ENCODE peak calls at places on chromosomes 7 and 10, in seven cellular contexts. One of them, this sample, is unnamed.

GRCh38 chr7:65475040-65475726 is 101.5 kb downstream of the ZNF92 start:
- DNase-seq in PC-3: no peak
- DNase-seq in heart left ventricle: no peak
- DNase-seq in stimulated activated naive B cell treated with anti-CD40 and anti-IgM and Interleukin-4, amounts not matched to agents 10 μg/mL and 1 μg/mL and 100 μg/mL, for 72 hours: no peak
- DNase-seq in GM23248: no peak
- DNase-seq in endothelial cell: no peak
- DNase-seq in KG1: no peak
- DNase-seq in this sample: no peak

GRCh38 chr7:130985361-130985760 is 251.4 kb upstream of the KLF14 start:
- DNase-seq in GM23248: no peak
- DNase-seq in endothelial cell: no peak
- DNase-seq in KG1: no peak
- DNase-seq in PC-3: no peak
- DNase-seq in heart left ventricle: no peak
- DNase-seq in stimulated activated naive B cell treated with anti-CD40 and anti-IgM and Interleukin-4, amounts not matched to agents 10 μg/mL and 1 μg/mL and 100 μg/mL, for 72 hours: no peak
- DNase-seq in this sample: no peak

GRCh38 chr10:114477285-114477684 is 73.0 kb upstream of the AFAP1L2 start:
- DNase-seq in PC-3: no peak
- DNase-seq in KG1: no peak
- DNase-seq in GM23248: peak; percentile 7
- DNase-seq in stimulated activated naive B cell treated with anti-CD40 and anti-IgM and Interleukin-4, amounts not matched to agents 10 μg/mL and 1 μg/mL and 100 μg/mL, for 72 hours: no peak
- DNase-seq in endothelial cell: no peak
- DNase-seq in heart left ventricle: no peak
- DNase-seq in this sample: no peak

GRCh38 chr10:108783897-108784296 is 1139.4 kb downstream of the XPNPEP1 start:
- DNase-seq in endothelial cell: peak; percentile 19
- DNase-seq in GM23248: peak; percentile 68
- DNase-seq in heart left ventricle: no peak
- DNase-seq in KG1: peak; percentile 33
- DNase-seq in stimulated activated naive B cell treated with anti-CD40 and anti-IgM and Interleukin-4, amounts not matched to agents 10 μg/mL and 1 μg/mL and 100 μg/mL, for 72 hours: peak; percentile 13
- DNase-seq in PC-3: peak; percentile 80
- DNase-seq in this sample: no peak

GRCh38 chr7:22444181-22444966 is 55.6 kb downstream of the STEAP1B start:
- DNase-seq in heart left ventricle: peak; percentile 47
- DNase-seq in endothelial cell: no peak
- DNase-seq in KG1: no peak
- DNase-seq in PC-3: peak; percentile 87
- DNase-seq in stimulated activated naive B cell treated with anti-CD40 and anti-IgM and Interleukin-4, amounts not matched to agents 10 μg/mL and 1 μg/mL and 100 μg/mL, for 72 hours: peak; percentile 22
- DNase-seq in GM23248: no peak
- DNase-seq in this sample: peak; percentile 65

GRCh38 chr7:133570321-133570720 is 317.4 kb downstream of the EXOC4 start:
- DNase-seq in GM23248: no peak
- DNase-seq in KG1: no peak
- DNase-seq in heart left ventricle: no peak
- DNase-seq in stimulated activated naive B cell treated with anti-CD40 and anti-IgM and Interleukin-4, amounts not matched to agents 10 μg/mL and 1 μg/mL and 100 μg/mL, for 72 hours: no peak
- DNase-seq in endothelial cell: no peak
- DNase-seq in PC-3: no peak
- DNase-seq in this sample: peak; percentile 40

GRCh38 chr10:82358486-82359097 is 483.6 kb downstream of the NRG3 start:
- DNase-seq in endothelial cell: no peak
- DNase-seq in heart left ventricle: peak; percentile 21
- DNase-seq in GM23248: peak; percentile 79
- DNase-seq in KG1: no peak
- DNase-seq in stimulated activated naive B cell treated with anti-CD40 and anti-IgM and Interleukin-4, amounts not matched to agents 10 μg/mL and 1 μg/mL and 100 μg/mL, for 72 hours: no peak
- DNase-seq in PC-3: no peak
- DNase-seq in this sample: no peak

GRCh38 chr7:2299131-2299829 is 15.0 kb downstream of the SNX8 start:
- DNase-seq in stimulated activated naive B cell treated with anti-CD40 and anti-IgM and Interleukin-4, amounts not matched to agents 10 μg/mL and 1 μg/mL and 100 μg/mL, for 72 hours: peak; percentile 87
- DNase-seq in PC-3: no peak
- DNase-seq in KG1: no peak
- DNase-seq in heart left ventricle: no peak
- DNase-seq in GM23248: peak; percentile 92
- DNase-seq in endothelial cell: no peak
- DNase-seq in this sample: no peak

GRCh38 chr10:1559731-1560130 is 177.6 kb downstream of the ADARB2 start:
- DNase-seq in stimulated activated naive B cell treated with anti-CD40 and anti-IgM and Interleukin-4, amounts not matched to agents 10 μg/mL and 1 μg/mL and 100 μg/mL, for 72 hours: no peak
- DNase-seq in KG1: no peak
- DNase-seq in PC-3: no peak
- DNase-seq in endothelial cell: no peak
- DNase-seq in GM23248: no peak
- DNase-seq in heart left ventricle: no peak
- DNase-seq in this sample: no peak

GRCh38 chr7:41995632-41996271 is 241.3 kb downstream of the GLI3 start:
- DNase-seq in PC-3: no peak
- DNase-seq in KG1: no peak
- DNase-seq in stimulated activated naive B cell treated with anti-CD40 and anti-IgM and Interleukin-4, amounts not matched to agents 10 μg/mL and 1 μg/mL and 100 μg/mL, for 72 hours: no peak
- DNase-seq in heart left ventricle: no peak
- DNase-seq in endothelial cell: no peak
- DNase-seq in GM23248: no peak
- DNase-seq in this sample: no peak

GRCh38 chr10:70456164-70456563 is 14.7 kb upstream of the NODAL start:
- DNase-seq in stimulated activated naive B cell treated with anti-CD40 and anti-IgM and Interleukin-4, amounts not matched to agents 10 μg/mL and 1 μg/mL and 100 μg/mL, for 72 hours: no peak
- DNase-seq in endothelial cell: no peak
- DNase-seq in PC-3: no peak
- DNase-seq in KG1: no peak
- DNase-seq in GM23248: no peak
- DNase-seq in heart left ventricle: no peak
- DNase-seq in this sample: no peak

GRCh38 chr7:20122073-20122472 is 95.1 kb downstream of the MACC1 start:
- DNase-seq in KG1: no peak
- DNase-seq in endothelial cell: no peak
- DNase-seq in PC-3: no peak
- DNase-seq in stimulated activated naive B cell treated with anti-CD40 and anti-IgM and Interleukin-4, amounts not matched to agents 10 μg/mL and 1 μg/mL and 100 μg/mL, for 72 hours: no peak
- DNase-seq in heart left ventricle: no peak
- DNase-seq in GM23248: no peak
- DNase-seq in this sample: no peak